ENCODE peak calls at places on chromosomes 6 and 20, in four cellular contexts. C, O, A and E are unnamed samples.

GRCh38 chr6:9292975-9293374 is 857.6 kb upstream of the SLC35B3 start:
- DNase-seq in A (no peak), C (no peak), O (no peak), E (no peak)

GRCh38 chr20:62580052-62580451 is 62.3 kb upstream of the SLCO4A1 start:
- DNase-seq in O (no peak), A (no peak), C (no peak), E (no peak)

GRCh38 chr6:115360602-115361325 is 699.9 kb downstream of the FRK start:
- DNase-seq in C (no peak), O (no peak), A (no peak), E (no peak)

GRCh38 chr6:129233458-129234134 is 350.7 kb downstream of the LAMA2 start:
- DNase-seq in A (peak; percentile 51), O (no peak), C (no peak), E (no peak)

GRCh38 chr6:143896096-143896880 is 32.0 kb downstream of the ZC2HC1B start:
- DNase-seq in A (no peak), C (no peak), O (no peak), E (no peak)

GRCh38 chr6:5401845-5402738 is 140.8 kb downstream of the FARS2 start:
- DNase-seq in C (no peak), O (no peak), A (peak; percentile 22), E (no peak)

GRCh38 chr6:68447112-68447511 is 188.0 kb upstream of the ADGRB3 start:
- DNase-seq in C (peak; percentile 28), O (no peak), A (no peak), E (no peak)

GRCh38 chr6:139003751-139004150 is 15.7 kb upstream of the REPS1 start:
- DNase-seq in A (no peak), O (no peak), C (no peak), E (no peak)

GRCh38 chr6:154427425-154427824 is 70.8 kb upstream of the IPCEF1 start:
- DNase-seq in C (no peak), O (no peak), A (no peak), E (no peak)

GRCh38 chr6:52435345-52435744 is 15.2 kb downstream of the EFHC1 start:
- DNase-seq in A (no peak), C (no peak), O (no peak), E (no peak)

GRCh38 chr6:138654715-138655634 is 118.6 kb upstream of the CCDC28A start:
- DNase-seq in A (no peak), C (no peak), O (no peak), E (no peak)

GRCh38 chr20:59207742-59208357 is 44.2 kb downstream of the ZNF831 start:
- DNase-seq in A (peak; percentile 86), O (peak; percentile 44), C (peak; percentile 88), E (peak; percentile 66)

GRCh38 chr20:31593221-31594001 is 11.7 kb upstream of the ID1 start:
- DNase-seq in A (no peak), O (no peak), C (peak; percentile 48), E (no peak)

GRCh38 chr6:10954590-10955010 is 67.7 kb downstream of the SYCP2L start:
- DNase-seq in A (peak; percentile 71), O (peak; percentile 72), C (peak; percentile 90), E (peak; percentile 68)

GRCh38 chr6:15501806-15502450 is 160.9 kb downstream of the DTNBP1 start:
- DNase-seq in A (no peak), O (peak; percentile 55), C (no peak), E (no peak)

GRCh38 chr6:33151050-33151449 is 41.2 kb downstream of the COL11A2 start:
- DNase-seq in O (no peak), C (no peak), A (no peak), E (no peak)

GRCh38 chr6:27836783-27837635 is 75.2 kb downstream of the OR2B2 start:
- DNase-seq in C (peak; percentile 58), A (peak; percentile 91), O (no peak), E (peak; percentile 57)

GRCh38 chr6:157033428-157034140 is 256.4 kb downstream of the ARID1B start:
- DNase-seq in O (no peak), A (no peak), C (no peak), E (no peak)

GRCh38 chr20:61117725-61118124 is 134.3 kb upstream of the CDH4 start:
- DNase-seq in O (no peak), C (no peak), A (no peak), E (no peak)

GRCh38 chr6:153484056-153484455 is 353.0 kb upstream of the RGS17 start:
- DNase-seq in C (no peak), A (no peak), O (no peak), E (no peak)

GRCh38 chr6:27290850-27291208 is 21.2 kb downstream of the POM121L2 start:
- DNase-seq in O (no peak), A (no peak), C (no peak), E (no peak)

GRCh38 chr6:79004239-79004638 is 73.8 kb downstream of the PHIP start:
- DNase-seq in C (no peak), O (no peak), A (no peak), E (no peak)

GRCh38 chr20:57779401-57780003 is 69.7 kb upstream of the PMEPA1 start:
- DNase-seq in O (no peak), A (no peak), C (no peak), E (no peak)

GRCh38 chr6:23659125-23659524 is 466.9 kb upstream of the NRSN1 start:
- DNase-seq in O (no peak), A (no peak), C (peak; percentile 43), E (no peak)

GRCh38 chr6:13183446-13184088 is 144.8 kb downstream of the TBC1D7 start:
- DNase-seq in A (no peak), O (no peak), C (no peak), E (no peak)

GRCh38 chr6:28725890-28726348 is 197.9 kb downstream of the TRIM27 start:
- DNase-seq in O (no peak), C (peak; percentile 69), A (no peak), E (no peak)

GRCh38 chr20:4217349-4217761 is 202.0 kb upstream of the RNF24 start:
- DNase-seq in A (no peak), C (peak; percentile 52), O (peak; percentile 35), E (no peak)

GRCh38 chr6:107652526-107653182 is 162.7 kb downstream of the SOBP start:
- DNase-seq in O (no peak), A (no peak), C (no peak), E (no peak)
- TF ChIP-seq CTCF in O (no peak), A (no peak), C (no peak), E (no peak)

GRCh38 chr6:146526192-146526591 is 17.4 kb upstream of the RAB32 start:
- DNase-seq in O (no peak), A (no peak), C (no peak), E (no peak)
- TF ChIP-seq CTCF in O (peak; percentile 41), A (peak; percentile 19), C (peak; percentile 20), E (no peak)

GRCh38 chr20:36572701-36573102 is 695 bp upstream of the TGIF2 start:
- DNase-seq in A (no peak), O (no peak), C (peak; percentile 51), E (peak; percentile 84)
- TF ChIP-seq CTCF in A (no peak), O (no peak), C (no peak), E (no peak)

DNA sequence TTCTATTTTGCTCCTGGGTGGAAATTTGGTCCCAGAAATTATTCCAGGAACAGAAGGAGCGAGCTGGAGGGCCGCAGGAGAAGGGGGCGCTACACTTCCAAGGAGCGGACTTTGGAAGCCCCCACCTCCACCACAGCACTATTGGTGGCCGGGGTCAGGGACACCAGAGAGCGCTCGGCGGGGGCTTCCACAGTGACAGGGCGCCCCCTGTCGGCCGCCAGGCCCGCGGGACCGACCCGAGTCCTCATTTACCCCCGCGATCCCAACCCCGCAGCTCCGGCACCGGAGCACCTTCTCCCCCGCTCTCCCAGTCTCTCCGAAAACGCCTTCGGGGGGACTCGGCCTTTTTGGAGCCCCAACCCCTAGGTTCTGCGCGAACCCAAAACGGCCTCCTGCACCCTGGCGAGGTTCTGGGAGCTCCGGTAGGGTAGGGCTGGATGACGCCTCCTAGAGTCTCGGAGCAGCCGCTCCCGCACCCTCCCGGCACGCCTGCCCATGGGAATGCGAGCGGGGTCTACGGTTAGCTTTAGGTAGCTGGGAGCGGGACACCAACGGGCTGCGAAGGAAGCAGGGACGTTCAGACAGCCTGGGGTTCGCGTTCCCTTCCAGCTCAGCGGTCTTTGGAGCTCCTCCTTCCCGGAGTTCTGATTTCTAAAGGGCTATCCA is 2.4 kb upstream of the FOXA2 start:
- DNase-seq in A (no peak), C (peak; percentile 77), O (no peak), E (no peak)
- TF ChIP-seq CTCF in A (no peak), C (peak; percentile 98), O (peak; percentile 43), E (peak; percentile 26)

GRCh38 chr6:84779380-84779779 is 15.0 kb upstream of the TBX18 start:
- DNase-seq in C (peak; percentile 32), A (no peak), O (no peak), E (no peak)
- TF ChIP-seq CTCF in C (peak; percentile 33), A (no peak), O (no peak), E (no peak)